ENCODE peak calls at places on chromosomes 11 and 22, in four cellular contexts. J is neuronal stem cell, R is transverse colon, P is lower lobe of right lung. U is an unnamed sample. For H3K27me3 and H3K4me1, the result is how much of the 10 kb centered on the place peaks cover.

GRCh38 chr11:77104727-77105126 is 2.1 kb downstream of the OMP start:
- DNase-seq in J (no peak), R (no peak), P (no peak), U (no peak)

GRCh38 chr11:85712953-85713352 is 27.0 kb upstream of the CCDC89 start:
- DNase-seq in J (no peak), R (no peak), P (no peak), U (no peak)

GRCh38 chr11:2428322-2428795 is 16.0 kb downstream of the TRPM5 start:
- DNase-seq in R (peak), J (peak), P (peak), U (peak)

GRCh38 chr11:105046898-105047579 is 1.9 kb upstream of the CARD16 start:
- DNase-seq in R (peak), P (no peak), J (no peak), U (peak)

GRCh38 chr11:95147364-95147905 is 57.8 kb downstream of the ENDOD1 start:
- DNase-seq in P (no peak), J (no peak), R (no peak), U (peak)

GRCh38 chr11:49208006-49208721 is at the start of gene FOLH1:
- DNase-seq in R (no peak), J (peak), P (peak), U (no peak)

GRCh38 chr11:65121865-65122696 is at the start of the genes FAU and MRPL49:
- DNase-seq in J (peak), R (peak), P (peak), U (peak)

GRCh38 chr11:122879785-122880184 is 2.8 kb upstream of the JHY start:
- DNase-seq in J (no peak), P (no peak), R (no peak), U (no peak)

GRCh38 chr11:102478660-102479245 is 26.2 kb upstream of the TMEM123 start:
- DNase-seq in R (no peak), J (no peak), P (no peak), U (no peak)

GRCh38 chr11:119903389-119903788 is 174.4 kb upstream of the NECTIN1 start:
- DNase-seq in P (no peak), J (no peak), R (no peak), U (peak)

GRCh38 chr11:34560511-34560910 is 46.9 kb upstream of the ELF5 start:
- DNase-seq in R (no peak), P (no peak), J (no peak), U (no peak)
- H3K27me3 ChIP-seq in R (under half), P (under half), J (under half), U (under half)

GRCh38 chr11:118223576-118223975 is 1.2 kb downstream of the JAML start:
- DNase-seq in P (no peak), R (no peak), J (no peak), U (no peak)

GRCh38 chr11:118222437-118222836 is 2.4 kb downstream of the JAML start:
- DNase-seq in R (no peak), J (no peak), P (no peak), U (no peak)

GRCh38 chr11:118226294-118226693 is 1.5 kb upstream of the JAML start:
- DNase-seq in P (peak), J (no peak), R (no peak), U (no peak)

GRCh38 chr11:118224512-118225180 is at the start of gene JAML:
- DNase-seq in J (no peak), R (peak), P (no peak), U (no peak)

DNA sequence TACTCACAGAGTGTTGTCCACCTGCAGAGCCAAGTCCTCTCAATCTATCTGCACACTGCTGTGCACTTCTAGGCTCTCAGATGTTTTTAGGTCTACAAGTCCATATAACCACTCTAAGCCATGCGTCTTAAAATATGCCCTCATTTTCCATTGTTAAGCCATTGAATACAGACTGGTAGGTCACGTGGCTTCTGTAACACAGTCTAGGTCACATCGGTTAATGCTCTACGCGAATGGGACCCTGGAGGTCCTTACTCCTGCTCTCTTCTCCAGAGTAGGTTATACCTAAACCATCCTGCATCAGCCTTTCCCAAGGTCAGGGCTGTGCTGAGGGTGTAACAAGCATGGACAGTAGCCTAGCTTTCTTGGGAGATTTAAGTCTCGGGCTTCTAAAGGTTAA is 819 bp downstream of the JAML start:
- DNase-seq in J (no peak), R (no peak), P (no peak), U (no peak)
- H3K4me1 ChIP-seq in J (under half), R (under half), P (under half), U (under half)

GRCh38 chr11:112281776-112282175 is 21.1 kb upstream of the PLET1 start:
- DNase-seq in R (peak), P (no peak), J (no peak), U (no peak)

GRCh38 chr11:112288021-112288420 is 27.4 kb upstream of the PLET1 start:
- DNase-seq in P (no peak), J (no peak), R (no peak), U (no peak)

GRCh38 chr11:112289588-112290461 is 29.2 kb upstream of the PLET1 start:
- DNase-seq in P (peak), R (peak), J (peak), U (peak)

GRCh38 chr11:112290462-112290894 is 29.8 kb upstream of the PLET1 start:
- DNase-seq in J (no peak), R (no peak), P (no peak), U (no peak)

DNA sequence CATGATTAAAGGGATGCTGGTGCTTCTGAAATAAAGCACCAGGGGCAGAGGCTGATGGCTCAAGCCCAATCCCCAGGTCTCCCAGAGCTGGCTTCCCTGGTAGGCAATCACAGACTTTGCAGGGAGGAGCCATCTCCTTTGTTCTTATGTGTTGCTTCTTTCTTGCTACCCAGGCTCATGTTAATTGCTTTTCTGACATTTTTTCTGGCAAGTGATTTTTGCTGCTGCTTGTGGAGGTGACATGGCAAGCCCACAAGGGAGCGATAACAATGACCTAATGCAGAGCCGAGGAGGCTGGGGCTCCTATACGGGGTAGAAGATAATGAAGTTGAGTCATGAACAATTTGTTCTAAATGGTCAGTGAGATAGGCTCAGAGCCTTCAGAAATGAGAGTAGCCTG is 25.3 kb upstream of the PLET1 start:
- DNase-seq in P (no peak), R (no peak), J (no peak), U (peak)
- H3K27me3 ChIP-seq in P (under half), R (under half), J (under half), U (under half)

DNA sequence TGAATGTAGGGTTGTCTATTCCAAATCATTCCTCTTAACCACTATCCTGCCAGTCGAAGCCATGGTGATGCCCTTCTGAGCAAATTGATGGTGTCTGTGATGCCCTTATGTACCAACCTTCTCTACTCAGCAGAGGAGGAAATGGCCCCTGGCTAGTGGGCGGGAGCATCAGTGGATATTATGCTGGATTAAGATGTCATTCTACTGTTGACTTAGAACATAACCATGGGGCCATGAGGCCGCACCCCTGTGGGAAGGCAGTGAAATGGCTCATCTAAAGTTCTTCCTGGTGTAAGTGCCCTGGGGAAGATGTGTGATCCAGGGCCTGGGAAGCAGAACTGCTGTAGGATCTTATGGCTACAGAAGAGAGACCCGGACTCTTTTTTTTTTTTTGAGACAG is 20.7 kb upstream of the P2RY2 start:
- DNase-seq in R (peak), J (no peak), P (peak), U (no peak)
- H3K4me1 ChIP-seq in R (under half), J (under half), P (under half), U (under half)

GRCh38 chr11:128297111-128297651 is 290.2 kb downstream of the ETS1 start:
- DNase-seq in R (no peak), P (no peak), J (no peak), U (no peak)
- H3K27me3 ChIP-seq in R (under half), P (under half), J (under half), U (under half)

DNA sequence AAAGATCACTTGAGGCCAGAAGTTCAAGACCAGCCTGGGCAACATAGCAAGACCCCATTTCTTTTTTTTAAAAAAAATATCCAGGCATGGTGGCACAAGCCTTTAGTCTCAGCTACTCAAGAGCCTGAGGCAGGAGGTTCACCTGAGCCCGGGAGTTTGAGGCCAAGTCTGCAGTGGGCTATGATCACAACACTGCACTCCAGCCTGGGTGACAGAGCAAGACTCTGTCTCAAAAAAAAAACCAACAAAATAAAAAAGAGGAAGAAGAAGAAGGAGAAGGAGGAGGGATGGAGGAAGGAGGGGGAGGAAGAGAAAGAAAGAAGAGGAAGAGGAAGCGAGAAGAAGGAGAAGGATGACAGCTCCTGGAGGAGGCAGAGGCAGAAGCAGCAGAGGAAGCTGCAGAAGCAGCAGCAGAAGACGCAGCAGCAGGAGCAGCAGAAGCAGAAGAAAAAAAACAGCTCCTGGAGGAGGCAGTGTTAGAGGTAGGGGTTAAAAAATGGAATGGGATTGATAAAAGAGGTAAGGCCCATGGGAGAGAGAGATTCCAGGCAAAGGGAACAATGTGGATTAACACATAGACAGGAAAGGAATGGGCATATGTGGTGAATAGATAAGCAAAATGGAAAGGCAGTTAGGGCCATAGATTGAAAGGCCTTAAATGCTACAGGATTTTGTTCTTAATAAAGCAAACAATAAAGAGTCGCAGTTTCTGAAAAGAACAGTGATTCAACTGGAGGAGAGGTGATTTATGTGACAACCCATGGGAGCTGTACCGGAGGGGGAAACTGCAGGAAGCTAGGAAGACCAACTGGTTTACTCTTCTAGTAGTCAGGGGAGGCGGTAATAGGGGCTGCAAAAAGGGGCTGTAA is 10.9 kb downstream of the PRCP start:
- DNase-seq in P (peak), R (no peak), J (no peak), U (no peak)
- H3K4me1 ChIP-seq in P (under half), R (under half), J (under half), U (under half)

GRCh38 chr22:49553518-49554295 is 274.0 kb downstream of the BRD1 start:
- DNase-seq in R (no peak), P (no peak), J (peak), U (peak)
- H3K27me3 ChIP-seq in R (under half), P (under half), J (under half), U (under half)

DNA sequence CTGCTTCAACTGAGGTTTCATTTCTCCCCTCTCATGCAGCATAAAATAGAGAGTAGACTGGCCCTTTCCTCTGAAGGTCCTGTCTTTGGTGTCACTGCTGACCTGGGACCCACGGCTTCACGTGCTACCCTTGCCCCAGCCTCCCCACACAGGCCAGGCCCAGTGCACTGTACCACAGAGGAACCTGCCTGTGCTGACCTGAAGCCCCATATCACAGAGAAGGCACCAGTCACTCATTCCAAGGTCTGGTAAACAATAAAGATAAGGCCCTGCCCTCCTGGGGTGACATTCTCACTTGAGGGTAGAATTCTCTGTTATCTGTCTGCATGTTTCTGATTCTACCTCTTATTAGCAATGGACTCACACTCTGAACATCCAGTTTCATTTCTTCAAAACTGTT is 51.3 kb downstream of the RPL27A start:
- DNase-seq in J (no peak), R (no peak), P (no peak), U (no peak)
- H3K4me1 ChIP-seq in J (under half), R (under half), P (under half), U (under half)

GRCh38 chr11:120972621-120973020 is 51.3 kb upstream of the TBCEL start:
- DNase-seq in P (no peak), R (no peak), J (no peak), U (no peak)

GRCh38 chr11:120964857-120965256 is 59.0 kb upstream of the TBCEL start:
- DNase-seq in R (no peak), P (no peak), J (no peak), U (no peak)

GRCh38 chr11:120969993-120970392 is 53.9 kb upstream of the TBCEL start:
- DNase-seq in R (no peak), J (no peak), P (no peak), U (no peak)

DNA sequence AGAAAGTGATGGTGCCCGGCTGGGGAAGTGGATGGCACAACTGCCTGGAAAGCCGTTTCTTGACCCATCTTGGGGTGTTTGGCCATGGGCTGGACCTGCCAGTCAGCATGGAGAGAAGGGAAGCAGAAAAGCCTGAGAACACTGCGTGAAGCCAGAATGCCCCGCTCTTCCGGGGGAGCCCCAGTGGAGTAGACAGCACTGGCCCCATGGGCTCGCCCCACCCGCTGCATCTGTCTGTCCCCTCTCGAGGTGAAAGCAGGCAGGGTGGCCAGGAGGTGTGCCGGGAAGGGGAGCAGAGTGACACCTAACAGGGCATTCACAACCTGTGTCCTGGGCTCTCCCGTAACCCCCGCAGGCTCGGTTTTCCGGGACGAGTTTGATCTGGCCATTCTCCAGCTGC is 57.1 kb upstream of the TBCEL start:
- DNase-seq in R (no peak), J (no peak), P (no peak), U (no peak)
- H3K27me3 ChIP-seq in R (under half), J (under half), P (under half), U (under half)

DNA sequence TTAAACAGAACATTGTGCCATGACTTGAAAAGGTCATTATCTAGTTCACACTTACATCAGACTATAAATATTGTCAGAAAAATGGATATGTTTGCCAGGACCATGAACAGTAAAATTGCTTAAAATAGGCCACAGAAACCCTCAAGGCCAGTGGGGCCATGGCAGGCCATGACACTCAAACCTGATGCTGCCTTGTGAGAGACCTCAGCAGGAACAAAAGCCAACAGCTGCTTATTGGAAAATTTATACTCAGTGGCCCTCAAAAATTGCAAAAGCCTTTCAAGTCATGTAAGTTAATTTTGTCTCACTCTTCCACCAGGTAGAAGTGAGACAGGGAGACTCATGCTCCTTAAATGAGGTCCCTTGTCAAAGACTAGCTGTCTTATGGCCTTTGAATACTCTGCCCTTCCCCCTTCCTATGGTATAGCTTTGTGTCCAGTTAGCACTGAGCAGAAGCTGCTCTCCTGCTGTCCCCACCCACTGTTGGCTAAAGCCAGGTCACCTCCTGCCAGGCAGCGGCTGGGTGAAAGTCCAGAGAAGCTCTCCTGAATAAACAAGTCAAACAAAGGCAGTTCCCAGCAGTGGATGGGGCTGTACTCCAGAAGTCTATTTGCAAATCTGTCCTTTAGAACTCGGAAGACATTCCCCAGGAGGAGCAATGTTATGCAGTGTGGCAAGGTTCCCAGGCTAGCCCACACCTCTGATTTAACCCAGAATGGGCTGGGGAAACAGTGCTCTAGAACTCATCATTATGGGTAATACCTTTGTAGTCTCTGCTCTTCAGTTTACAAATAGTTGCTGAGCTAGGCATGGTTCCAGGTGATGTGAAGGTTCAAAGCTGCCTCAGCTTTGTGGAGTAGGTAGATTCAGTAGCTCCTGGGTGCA is 21.4 kb downstream of the ADM start:
- DNase-seq in R (peak), P (no peak), J (no peak), U (peak)
- H3K4me1 ChIP-seq in R (under half), P (half or more), J (under half), U (half or more)